ENCODE peak calls at places on chromosomes 5 and 9, in eight cellular contexts. Y is H1, O is HCT116, P is GM12878, H is A549, B is heart left ventricle, G is spleen, T is adrenal gland. A is an unnamed sample.

GRCh38 chr9:132391446-132391845 is 15.2 kb downstream of the TTF1 start:
- DNase-seq in H (no peak), B (no peak), T (no peak), G (no peak), P (no peak), O (no peak), Y (no peak), A (no peak)

GRCh38 chr9:84990416-84990815 is 320.9 kb downstream of the NTRK2 start:
- DNase-seq in H (no peak), G (no peak), B (no peak), O (no peak), T (no peak), Y (no peak), P (no peak), A (no peak)

GRCh38 chr5:51392689-51393199 is 9.5 kb downstream of the ISL1 start:
- DNase-seq in O (no peak), H (no peak), Y (no peak), T (no peak), B (no peak), P (no peak), G (no peak), A (no peak)

GRCh38 chr5:129459485-129460120 is 495 bp upstream of the ADAMTS19 start:
- DNase-seq in Y (peak; percentile 78), T (peak; percentile 61), H (no peak), P (no peak), B (peak; percentile 12), O (no peak), G (peak; percentile 68), A (no peak)

GRCh38 chr9:78601957-78602565 is 305.1 kb downstream of the PSAT1 start:
- DNase-seq in Y (peak; percentile 55), T (peak; percentile 68), O (peak; percentile 22), P (no peak), H (no peak), G (no peak), B (no peak), A (no peak)

GRCh38 chr5:75511435-75512382 is at the start of the genes CERT1 and POLK:
- DNase-seq in B (peak; percentile 99), H (peak; percentile 96), Y (peak; percentile 92), O (peak; percentile 96), T (peak; percentile 99), P (peak; percentile 96), G (peak; percentile 99), A (peak; percentile 97)

GRCh38 chr5:15501057-15501791 is 1.2 kb downstream of the FBXL7 start:
- DNase-seq in O (no peak), Y (peak; percentile 67), T (peak; percentile 80), P (no peak), B (peak; percentile 66), H (peak; percentile 13), G (no peak), A (no peak)

GRCh38 chr5:137957948-137958347 is 68.7 kb downstream of the PKD2L2 start:
- DNase-seq in O (no peak), Y (no peak), P (no peak), G (no peak), H (no peak), B (no peak), T (no peak), A (no peak)

GRCh38 chr5:125046838-125047237 is 300.4 kb upstream of the ZNF608 start:
- DNase-seq in T (no peak), H (no peak), B (no peak), Y (no peak), G (no peak), O (no peak), P (no peak), A (no peak)

GRCh38 chr9:27572566-27572917 is 739 bp downstream of the C9orf72 start:
- DNase-seq in H (no peak), B (no peak), G (no peak), T (peak; percentile 85), O (no peak), P (no peak), Y (no peak), A (peak; percentile 57)

GRCh38 chr9:70409800-70410199 is 4.7 kb downstream of the KLF9 start:
- DNase-seq in H (no peak), P (no peak), T (peak; percentile 25), O (no peak), Y (no peak), G (no peak), B (no peak), A (no peak)

GRCh38 chr9:70410368-70410767 is 4.1 kb downstream of the KLF9 start:
- DNase-seq in Y (no peak), O (no peak), H (no peak), P (no peak), T (peak; percentile 50), G (no peak), B (no peak), A (no peak)

GRCh38 chr9:70412678-70413426 is 1.6 kb downstream of the KLF9 start:
- DNase-seq in B (peak; percentile 93), T (peak; percentile 96), P (no peak), Y (peak; percentile 59), O (no peak), H (peak; percentile 53), G (peak; percentile 93), A (peak; percentile 85)

GRCh38 chr9:70411930-70412677 is 2.4 kb downstream of the KLF9 start:
- DNase-seq in P (peak; percentile 51), B (peak; percentile 85), G (peak; percentile 92), O (peak; percentile 27), H (no peak), T (peak; percentile 86), Y (peak; percentile 52), A (peak; percentile 81)

GRCh38 chr9:70411141-70411929 is 3.1 kb downstream of the KLF9 start:
- DNase-seq in B (peak; percentile 52), G (peak; percentile 79), P (no peak), H (no peak), O (no peak), T (peak; percentile 87), Y (no peak), A (peak; percentile 63)
- TF ChIP-seq POLR2A in B (peak; percentile 43), G (no peak), P (no peak), H (no peak), O (no peak), T (peak; percentile 60), Y (no peak), A (peak; percentile 51)

DNA sequence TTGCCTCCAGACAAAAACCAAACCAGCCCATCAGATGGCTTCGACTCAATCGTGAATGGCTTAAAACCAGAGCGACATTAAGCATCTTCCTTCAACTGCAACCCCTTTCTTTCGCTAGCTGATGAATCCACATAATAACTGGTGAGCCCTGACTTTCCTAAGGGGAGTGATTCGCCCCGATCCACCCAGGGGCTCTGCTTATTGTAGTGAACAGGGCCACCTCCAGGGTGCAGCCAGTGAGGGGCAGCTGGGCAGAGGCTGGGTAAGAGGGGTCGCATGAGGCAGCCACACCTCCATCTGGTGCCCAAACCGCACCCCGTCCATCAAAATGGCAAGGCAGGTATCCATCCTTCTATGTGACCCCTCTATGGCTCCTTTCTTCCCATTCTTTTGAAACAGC is 38.0 kb downstream of the SLC35D2 start:
- DNase-seq in B (no peak), H (no peak), G (no peak), P (no peak), O (no peak), T (no peak), Y (no peak), A (no peak)
- H3K27ac ChIP-seq in B (no peak overlapping the region), H (peak overlapping the region; percentile 78), G (no peak overlapping the region), P (no peak overlapping the region), O (peak overlapping the region; percentile 45), T (no peak overlapping the region), Y (no peak overlapping the region), A (no peak overlapping the region)

GRCh38 chr5:73774924-73775323 is 148.9 kb downstream of the ARHGEF28 start:
- DNase-seq in O (no peak), Y (no peak), T (no peak), G (no peak), B (no peak), H (no peak), P (no peak), A (no peak)
- TF ChIP-seq POLR2A in O (no peak), Y (no peak), T (no peak), G (no peak), B (no peak), H (no peak), P (no peak), A (no peak)

DNA sequence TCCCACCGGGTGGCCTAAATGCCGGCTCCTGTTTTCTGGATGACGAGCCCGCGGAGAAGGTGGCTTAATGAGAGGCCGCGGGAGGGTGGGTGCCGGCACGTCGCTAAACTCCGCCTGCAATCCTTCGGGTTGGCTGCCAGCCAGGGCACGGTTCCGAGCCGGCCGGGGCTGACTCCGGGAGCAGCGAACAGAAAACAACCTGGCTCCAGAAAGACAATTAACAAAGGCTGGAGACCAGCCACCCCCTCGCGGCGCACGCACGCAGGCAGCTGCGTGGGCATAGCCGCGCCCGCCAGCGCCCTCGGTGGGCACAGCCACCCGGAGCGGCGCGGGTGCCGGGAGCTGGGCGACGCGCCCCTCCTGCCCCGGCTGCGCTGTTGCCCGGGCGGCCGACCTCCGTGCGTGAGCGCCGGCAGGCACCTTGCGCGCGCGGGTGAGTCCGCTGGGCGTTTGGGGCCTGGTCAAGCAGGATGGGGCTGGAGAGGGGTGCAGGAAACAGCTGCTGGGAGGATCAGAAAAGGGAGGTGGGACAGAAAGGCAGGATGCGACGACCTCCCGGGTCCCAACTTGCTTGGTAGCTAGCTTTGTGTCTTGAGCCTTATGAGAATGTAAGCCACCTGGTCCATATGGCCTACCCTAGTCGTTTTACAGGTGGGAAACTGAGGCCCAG is at the start of gene ARHGEF37:
- DNase-seq in Y (peak; percentile 73), O (peak; percentile 33), H (no peak), T (peak; percentile 90), B (peak; percentile 91), G (peak; percentile 86), P (no peak), A (peak; percentile 96)
- H3K27ac ChIP-seq in Y (no peak within 1 kb of the TSS), O (peak within 1 kb of the TSS; percentile 74), H (peak within 1 kb of the TSS; percentile 79), T (no peak within 1 kb of the TSS), B (peak within 1 kb of the TSS; percentile 95), G (peak within 1 kb of the TSS; percentile 66), P (no peak within 1 kb of the TSS), A (peak within 1 kb of the TSS; percentile 89)

DNA sequence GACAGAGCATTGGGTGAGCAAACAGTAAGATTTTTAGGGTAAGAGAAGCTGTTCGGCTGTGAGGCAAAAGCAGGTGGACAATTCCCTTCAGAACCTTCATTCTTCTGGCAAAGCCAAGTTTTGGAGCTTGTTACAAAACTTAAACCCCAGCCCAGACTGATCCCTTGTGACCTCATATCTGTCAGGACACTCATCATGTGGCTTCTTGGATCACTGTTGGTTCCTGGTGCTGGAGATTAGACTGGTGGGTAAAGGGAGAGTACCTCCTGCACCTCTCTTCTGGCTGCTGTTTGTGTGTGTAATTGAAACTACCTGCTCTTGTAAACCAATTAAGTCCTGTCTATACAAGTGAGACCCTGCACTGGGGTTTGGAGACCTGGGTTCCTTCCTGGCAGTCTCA is 21.0 kb downstream of the LARP1 start:
- DNase-seq in B (no peak), T (no peak), G (no peak), H (no peak), P (no peak), O (no peak), Y (no peak), A (no peak)
- TF ChIP-seq POLR2A in B (no peak), T (no peak), G (no peak), H (no peak), P (no peak), O (no peak), Y (peak; percentile 22), A (no peak)

A was measured in stomach.